ENCODE peak calls at places on chromosome 1, in ten cellular contexts. I is mucosa of gallbladder; H is neural crest cell; K is Right ventricle myocardium superior; C is kidney; Z is Daoy; B is HT-29; D is ACHN; A is T follicular helper cell; L is activated naive CD8-positive, alpha-beta T cell treated with anti-CD3 and anti-CD28 coated beads, Interleukin-2, amount 50 U/mL, for 24 hours. V is an unnamed sample.

GRCh38 chr1:2855206-2856075 is 53.9 kb upstream of the TTC34 start:
- DNase-seq in I (no peak), H (no peak), K (peak; percentile 25), C (peak; percentile 59), Z (no peak), B (no peak), D (no peak), A (no peak), L (no peak), V (no peak)

GRCh38 chr1:228548788-228549187 is 61.6 kb downstream of the RNF187 start:
- DNase-seq in I (no peak), H (no peak), K (no peak), C (no peak), Z (no peak), B (no peak), D (no peak), A (no peak), L (no peak), V (no peak)

GRCh38 chr1:3775498-3776230 is 3.1 kb downstream of the SMIM1 start:
- DNase-seq in I (peak; percentile 34), H (peak; percentile 33), K (peak; percentile 77), C (peak; percentile 89), Z (peak; percentile 78), B (peak; percentile 82), D (peak; percentile 87), A (peak; percentile 31), L (peak; percentile 46), V (peak; percentile 43)

GRCh38 chr1:115649964-115650363 is 8.2 kb downstream of the VANGL1 start:
- DNase-seq in I (no peak), H (no peak), K (no peak), C (no peak), Z (peak; percentile 20), B (no peak), D (no peak), A (no peak), L (no peak), V (no peak)

GRCh38 chr1:215114154-215114933 is 31.8 kb downstream of the KCNK2 start:
- DNase-seq in I (peak; percentile 39), H (no peak), K (no peak), C (no peak), Z (peak; percentile 82), B (peak; percentile 84), D (peak; percentile 75), A (no peak), L (no peak), V (no peak)

GRCh38 chr1:197736689-197737088 is 38.6 kb downstream of the DENND1B start:
- DNase-seq in I (no peak), H (no peak), K (no peak), C (no peak), Z (no peak), B (no peak), D (no peak), A (no peak), L (no peak), V (no peak)

GRCh38 chr1:100433563-100433962 is 81.3 kb downstream of the CDC14A start:
- DNase-seq in I (no peak), H (no peak), K (no peak), C (no peak), Z (no peak), B (no peak), D (no peak), A (no peak), L (no peak), V (no peak)

GRCh38 chr1:19967808-19968207 is 11.6 kb downstream of the PLA2G2A start:
- DNase-seq in I (no peak), H (no peak), K (peak; percentile 81), C (no peak), Z (no peak), B (no peak), D (no peak), A (no peak), L (no peak), V (no peak)

GRCh38 chr1:30444404-30444803 is 279.0 kb downstream of the MATN1 start:
- DNase-seq in I (no peak), H (no peak), K (no peak), C (no peak), Z (no peak), B (no peak), D (no peak), A (no peak), L (no peak), V (no peak)

GRCh38 chr1:28172690-28173150 is 3.8 kb downstream of the PTAFR start:
- DNase-seq in I (peak; percentile 47), H (no peak), K (no peak), C (no peak), Z (no peak), B (no peak), D (no peak), A (no peak), L (peak; percentile 54), V (no peak)

V was measured in DND-41.